ENCODE peak calls at places on chromosomes 1 and 21, in ten cellular contexts. O is RWPE1; X is memory B cell; A is brain microvascular endothelial cell; K is A549; F is left ventricle myocardium inferior; B is stimulated activated CD4-positive, alpha-beta T cell treated with anti-CD3 and anti-CD28 coated beads, TNF-alpha, amount 100 ng/mL, for 24 hours; G is posterior cingulate gyrus; Z is T-helper 22 cell; M is LoVo. P is an unnamed sample.

GRCh38 chr1:224579526-224579925 is 36.6 kb upstream of the CNIH3 start:
- DNase-seq in F (no peak), O (no peak), A (peak; percentile 49), B (no peak), X (no peak), K (no peak), G (no peak), M (no peak), Z (no peak), P (no peak)

GRCh38 chr1:41657679-41658078 is 173.2 kb upstream of the EDN2 start:
- DNase-seq in A (no peak), O (no peak), G (no peak), X (no peak), M (no peak), Z (no peak), B (no peak), F (no peak), K (no peak), P (no peak)

GRCh38 chr1:41468082-41468762 is 16.3 kb downstream of the EDN2 start:
- DNase-seq in B (no peak), G (peak; percentile 35), K (no peak), F (no peak), X (no peak), M (no peak), A (no peak), O (no peak), Z (no peak), P (peak; percentile 26)

GRCh38 chr1:206449566-206449965 is 20.7 kb upstream of the IKBKE start:
- DNase-seq in K (no peak), O (no peak), X (no peak), M (no peak), Z (no peak), G (no peak), F (no peak), B (no peak), A (no peak), P (no peak)

GRCh38 chr21:16942703-16943102 is 570.1 kb upstream of the CXADR start:
- DNase-seq in B (no peak), K (peak; percentile 28), A (peak; percentile 20), F (no peak), Z (no peak), O (no peak), X (no peak), M (no peak), G (no peak), P (peak; percentile 13)

GRCh38 chr1:216830402-216830801 is 107.2 kb upstream of the ESRRG start:
- DNase-seq in F (no peak), M (no peak), O (no peak), B (no peak), G (no peak), Z (no peak), A (no peak), K (no peak), X (no peak), P (no peak)

GRCh38 chr1:167720965-167721616 is 691 bp upstream of the MPZL1 start:
- DNase-seq in K (peak; percentile 75), A (peak; percentile 36), G (peak; percentile 89), B (no peak), M (peak; percentile 47), Z (no peak), F (no peak), O (peak; percentile 60), X (peak; percentile 14), P (peak; percentile 52)

GRCh38 chr1:85611856-85612255 is 31.3 kb downstream of the CCN1 start:
- DNase-seq in M (no peak), A (peak; percentile 100), K (peak; percentile 72), B (no peak), F (no peak), X (no peak), G (no peak), Z (no peak), O (peak; percentile 95), P (peak; percentile 88)

GRCh38 chr21:37072239-37072987 is 458 bp downstream of the PIGP start:
- DNase-seq in G (peak; percentile 97), O (peak; percentile 73), M (peak; percentile 60), X (no peak), K (no peak), F (peak; percentile 85), B (peak; percentile 46), Z (peak; percentile 64), A (peak; percentile 83), P (peak; percentile 65)

GRCh38 chr1:29236993-29237905 is 927 bp downstream of the PTPRU start:
- DNase-seq in M (peak; percentile 48), X (peak; percentile 42), K (peak; percentile 22), B (no peak), O (no peak), Z (no peak), F (peak; percentile 47), G (peak; percentile 81), A (peak; percentile 18), P (peak; percentile 56)

GRCh38 chr1:42176902-42177519 is 12.5 kb upstream of the GUCA2A start:
- DNase-seq in K (peak; percentile 56), B (no peak), X (no peak), G (no peak), M (peak; percentile 34), A (peak; percentile 29), Z (no peak), F (no peak), O (peak; percentile 56), P (peak; percentile 50)

GRCh38 chr1:173269490-173270230 is 62.5 kb upstream of the TNFSF4 start:
- DNase-seq in G (no peak), K (peak; percentile 79), B (no peak), A (peak; percentile 95), M (peak; percentile 37), F (no peak), X (no peak), O (peak; percentile 75), Z (no peak), P (peak; percentile 41)

GRCh38 chr1:79982218-79982617 is 975.7 kb upstream of the ADGRL4 start:
- DNase-seq in A (no peak), F (peak; percentile 83), B (no peak), X (no peak), G (peak; percentile 79), K (no peak), Z (no peak), O (no peak), M (no peak), P (no peak)

GRCh38 chr1:172498858-172499257 is 34.1 kb upstream of the SUCO start:
- DNase-seq in G (no peak), K (no peak), Z (no peak), B (no peak), M (no peak), A (no peak), F (no peak), X (no peak), O (no peak), P (no peak)

GRCh38 chr1:240194120-240194519 is 102.4 kb downstream of the FMN2 start:
- DNase-seq in K (no peak), B (no peak), O (no peak), G (no peak), F (no peak), X (no peak), Z (no peak), M (no peak), A (no peak), P (no peak)

P was measured in Calu3.